ENCODE peak calls at places on chromosomes 1 and 21, in eight cellular contexts. C is transverse colon, Q is HFF-Myc, M is dorsolateral prefrontal cortex, X is GM12865, Z is upper lobe of left lung, R is thoracic aorta, F is ovary. Y is an unnamed sample.

GRCh38 chr1:198778049-198778448 is 139.2 kb downstream of the PTPRC start:
- DNase-seq in C (no peak), Q (no peak), M (no peak), X (peak; percentile 46), Z (peak; percentile 52), R (no peak), F (no peak), Y (no peak)

GRCh38 chr1:46508760-46509159 is 19.1 kb downstream of the DMBX1 start:
- DNase-seq in C (no peak), Q (no peak), M (no peak), X (no peak), Z (no peak), R (no peak), F (no peak), Y (no peak)

GRCh38 chr1:226656601-226657277 is 82.3 kb downstream of the ITPKB start:
- DNase-seq in C (peak; percentile 58), Q (peak; percentile 45), M (no peak), X (no peak), Z (no peak), R (peak; percentile 50), F (no peak), Y (peak; percentile 80)

GRCh38 chr1:13749543-13750307 is 49.7 kb downstream of the PRDM2 start:
- DNase-seq in C (peak; percentile 70), Q (no peak), M (peak; percentile 37), X (peak; percentile 64), Z (peak; percentile 63), R (peak; percentile 33), F (peak; percentile 67), Y (peak; percentile 52)

GRCh38 chr1:94925561-94926364 is 1.1 kb downstream of the CNN3 start:
- DNase-seq in C (peak; percentile 51), Q (peak; percentile 61), M (peak; percentile 57), X (peak; percentile 18), Z (peak; percentile 77), R (no peak), F (peak; percentile 85), Y (peak; percentile 91)

GRCh38 chr1:112715264-112716053 is at the start of gene PPM1J:
- DNase-seq in C (peak; percentile 100), Q (peak; percentile 61), M (peak; percentile 72), X (peak; percentile 96), Z (peak; percentile 99), R (peak; percentile 98), F (peak; percentile 98), Y (peak; percentile 95)

GRCh38 chr1:25008192-25008485 is 78.1 kb upstream of the RUNX3 start:
- DNase-seq in C (no peak), Q (no peak), M (no peak), X (no peak), Z (no peak), R (no peak), F (no peak), Y (no peak)

GRCh38 chr1:240338837-240339236 is 247.2 kb downstream of the FMN2 start:
- DNase-seq in C (no peak), Q (no peak), M (no peak), X (no peak), Z (no peak), R (no peak), F (no peak), Y (no peak)

GRCh38 chr1:161678510-161678909 is 15.6 kb downstream of the FCGR2B start:
- DNase-seq in C (no peak), Q (no peak), M (no peak), X (no peak), Z (no peak), R (no peak), F (no peak), Y (no peak)

GRCh38 chr1:60564196-60564595 is 490.6 kb upstream of the C1orf87 start:
- DNase-seq in C (no peak), Q (no peak), M (no peak), X (no peak), Z (no peak), R (no peak), F (no peak), Y (peak; percentile 50)

GRCh38 chr1:221078260-221078965 is 199.2 kb downstream of the HLX start:
- DNase-seq in C (no peak), Q (no peak), M (no peak), X (no peak), Z (no peak), R (no peak), F (no peak), Y (peak; percentile 23)

GRCh38 chr1:20210736-20211405 is 24.6 kb upstream of the PLA2G2C start:
- DNase-seq in C (no peak), Q (no peak), M (no peak), X (no peak), Z (no peak), R (no peak), F (peak; percentile 80), Y (peak; percentile 32)

GRCh38 chr1:39063191-39063590 is 37.0 kb downstream of the NDUFS5 start:
- DNase-seq in C (no peak), Q (no peak), M (no peak), X (no peak), Z (no peak), R (no peak), F (no peak), Y (no peak)

GRCh38 chr1:4160181-4160580 is 260.1 kb upstream of the C1orf174 start:
- DNase-seq in C (no peak), Q (no peak), M (no peak), X (no peak), Z (no peak), R (no peak), F (no peak), Y (no peak)

GRCh38 chr1:59541891-59542290 is 245.0 kb downstream of the FGGY start:
- DNase-seq in C (no peak), Q (no peak), M (no peak), X (no peak), Z (no peak), R (no peak), F (no peak), Y (no peak)

GRCh38 chr1:100988121-100988520 is 37.5 kb downstream of the DPH5 start:
- DNase-seq in C (no peak), Q (no peak), M (no peak), X (no peak), Z (no peak), R (no peak), F (no peak), Y (no peak)

GRCh38 chr1:10204003-10204642 is 6.2 kb upstream of the KIF1B start:
- DNase-seq in C (no peak), Q (no peak), M (peak; percentile 55), X (no peak), Z (no peak), R (no peak), F (no peak), Y (no peak)

GRCh38 chr1:93093332-93094006 is 14.4 kb downstream of the MTF2 start:
- DNase-seq in C (no peak), Q (no peak), M (no peak), X (no peak), Z (no peak), R (no peak), F (no peak), Y (no peak)

GRCh38 chr1:183477986-183478781 is 5.9 kb downstream of the SMG7 start:
- DNase-seq in C (no peak), Q (no peak), M (no peak), X (peak; percentile 75), Z (no peak), R (no peak), F (no peak), Y (no peak)

GRCh38 chr1:178536844-178537371 is 24.0 kb downstream of the TEX35 start:
- DNase-seq in C (peak; percentile 77), Q (peak; percentile 92), M (no peak), X (no peak), Z (no peak), R (no peak), F (peak; percentile 69), Y (peak; percentile 96)

GRCh38 chr1:153526132-153526543 is 9.7 kb downstream of the S100A6 start:
- DNase-seq in C (no peak), Q (no peak), M (peak; percentile 39), X (no peak), Z (no peak), R (no peak), F (no peak), Y (no peak)

GRCh38 chr21:24727803-24728425 is 879.4 kb downstream of the MRPL39 start:
- DNase-seq in C (no peak), Q (no peak), M (no peak), X (no peak), Z (no peak), R (no peak), F (no peak), Y (no peak)

DNA sequence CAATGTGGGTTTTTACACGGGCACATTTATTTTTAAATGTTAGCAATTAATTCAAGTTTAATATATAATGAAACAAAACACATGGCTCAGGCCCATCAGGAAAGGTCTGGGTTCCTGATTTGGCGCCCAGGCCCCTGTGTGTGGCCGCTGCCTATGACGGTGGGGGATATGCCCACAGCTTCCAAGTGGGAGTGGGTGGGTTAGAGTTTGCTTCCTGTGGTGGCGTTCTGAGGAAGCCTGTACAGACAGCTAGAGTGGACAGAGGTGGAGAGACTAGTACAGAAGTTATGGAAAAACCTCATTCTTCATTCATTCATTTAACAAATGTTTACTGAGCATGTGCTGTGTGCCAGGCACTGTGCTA is 22.4 kb upstream of the EPS8L3 start:
- DNase-seq in C (peak; percentile 8), Q (no peak), M (no peak), X (no peak), Z (no peak), R (no peak), F (no peak), Y (no peak)
- H3K4me3 ChIP-seq in C (no peak overlapping the region), Q (no peak overlapping the region), M (no peak overlapping the region), X (no peak overlapping the region), Z (no peak overlapping the region), R (no peak overlapping the region), F (no peak overlapping the region), Y (no peak overlapping the region)

GRCh38 chr1:6180215-6180577 is at the start of gene CHD5:
- DNase-seq in C (no peak), Q (no peak), M (peak; percentile 72), X (no peak), Z (no peak), R (no peak), F (peak; percentile 26), Y (no peak)
- TF ChIP-seq CTCF in C (no peak), Q (no peak), M (no peak), X (peak; percentile 7), Z (no peak), R (no peak), F (no peak), Y (no peak)

GRCh38 chr1:17579951-17580939 is 40.7 kb downstream of the ARHGEF10L start:
- DNase-seq in C (peak; percentile 60), Q (no peak), M (no peak), X (no peak), Z (no peak), R (no peak), F (no peak), Y (no peak)
- H3K4me3 ChIP-seq in C (no peak overlapping the region), Q (no peak overlapping the region), M (no peak overlapping the region), X (no peak overlapping the region), Z (no peak overlapping the region), R (no peak overlapping the region), F (no peak overlapping the region), Y (no peak overlapping the region)

DNA sequence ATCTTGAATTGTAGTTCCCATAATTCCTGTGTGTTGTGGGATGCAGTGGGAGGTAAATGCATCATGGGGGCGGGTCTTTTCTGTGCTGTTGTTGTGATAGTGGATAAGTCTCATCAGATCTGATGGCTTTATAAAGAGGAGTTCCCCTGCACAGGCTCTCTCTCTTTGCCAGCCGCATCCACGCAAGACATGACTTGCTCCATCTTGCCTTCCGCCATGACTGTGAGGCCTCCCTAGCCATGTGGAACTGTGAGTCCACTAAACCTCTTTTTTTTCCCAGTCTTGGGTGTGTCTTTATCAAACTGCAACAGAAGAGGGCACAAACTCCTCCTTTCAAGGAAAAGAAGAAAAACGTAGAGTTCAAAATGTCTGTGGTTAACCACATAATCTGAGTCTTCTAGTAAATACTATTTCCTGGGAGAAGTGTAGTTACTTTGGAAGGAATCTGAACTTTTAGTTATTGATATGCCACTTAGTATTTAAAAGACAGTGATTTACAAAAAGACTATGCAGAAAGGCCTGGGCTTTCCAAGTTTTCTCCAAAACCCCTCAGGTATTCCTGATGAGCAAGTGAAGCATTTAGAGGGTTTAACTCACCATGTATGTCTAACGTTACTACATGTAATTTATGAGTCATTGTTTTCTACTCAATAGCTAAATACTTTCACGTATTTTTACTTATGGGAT is 10.0 kb downstream of the ADAMTS1 start:
- DNase-seq in C (no peak), Q (no peak), M (no peak), X (no peak), Z (no peak), R (no peak), F (peak; percentile 72), Y (peak; percentile 60)
- TF ChIP-seq CTCF in C (no peak), Q (no peak), M (no peak), X (no peak), Z (no peak), R (no peak), F (no peak), Y (no peak)

Y was measured in fibroblast of pulmonary artery.